ENCODE peak calls at places on chromosomes 16 and 17, in nine cellular contexts. V is B cell; M is activated T-helper 1 cell treated with anti-CD3 and anti-CD28 coated beads, Interleukin-2, amount 50 U/mL, for 16 hours; X is activated gamma-delta T cell treated with Interleukin-2 at 50 U/mL for 16 hours; S is activated T-cell treated with anti-CD3 and anti-CD28 coated beads for 48 hours; K is EL; U is stimulated activated CD8-positive, alpha-beta memory T cell treated with anti-CD3 and anti-CD28 coated beads, Interleukin-7, amount 100 ng/mL, for 1 hour; L is bronchial epithelial cell; R is putamen. G is an unnamed sample.

GRCh38 chr17:73156166-73156840 is 8.5 kb upstream of the SSTR2 start:
- DNase-seq in L (peak; percentile 42), M (peak; percentile 20), X (peak; percentile 45), V (peak; percentile 63), R (peak; percentile 55), K (peak; percentile 82), U (peak; percentile 6), S (peak; percentile 52), G (peak; percentile 81)

GRCh38 chr16:81181013-81181720 is 57.3 kb upstream of the BCO1 start:
- DNase-seq in U (no peak), V (no peak), S (no peak), M (no peak), K (peak; percentile 99), X (no peak), R (no peak), L (peak; percentile 94), G (peak; percentile 88)

GRCh38 chr17:64081802-64082799 is 47.8 kb downstream of the ERN1 start:
- DNase-seq in X (peak; percentile 35), U (no peak), K (peak; percentile 76), R (no peak), L (peak; percentile 98), S (no peak), V (no peak), M (no peak), G (no peak)

GRCh38 chr16:84303023-84303422 is 8.3 kb downstream of the WFDC1 start:
- DNase-seq in S (no peak), R (peak; percentile 64), U (no peak), X (no peak), K (peak; percentile 17), M (no peak), V (no peak), L (no peak), G (no peak)

GRCh38 chr17:3913531-3914318 is 2.5 kb downstream of the P2RX1 start:
- DNase-seq in R (peak; percentile 69), M (peak; percentile 66), L (peak; percentile 53), K (peak; percentile 78), S (peak; percentile 72), V (peak; percentile 91), X (peak; percentile 81), U (peak; percentile 49), G (peak; percentile 89)

GRCh38 chr17:65184235-65184959 is 47.2 kb downstream of the RGS9 start:
- DNase-seq in S (no peak), U (no peak), K (no peak), L (no peak), X (no peak), M (no peak), V (no peak), R (no peak), G (no peak)

GRCh38 chr17:40541060-40541872 is 24.0 kb downstream of the CCR7 start:
- DNase-seq in U (no peak), V (no peak), X (peak; percentile 76), R (no peak), K (no peak), S (peak; percentile 73), M (peak; percentile 53), L (no peak), G (no peak)

GRCh38 chr17:78806451-78806850 is 24.4 kb upstream of the CYTH1 start:
- DNase-seq in X (peak; percentile 63), K (no peak), R (no peak), U (no peak), V (peak; percentile 48), S (no peak), M (no peak), L (peak; percentile 25), G (no peak)

GRCh38 chr17:49729074-49729473 is 21.3 kb upstream of the SLC35B1 start:
- DNase-seq in V (no peak), L (no peak), K (no peak), S (no peak), M (no peak), X (no peak), U (no peak), R (no peak), G (no peak)

GRCh38 chr17:45269912-45270311 is 8.0 kb upstream of the SPATA32 start:
- DNase-seq in L (no peak), U (no peak), V (no peak), S (no peak), M (no peak), X (no peak), K (no peak), R (no peak), G (no peak)